ENCODE peak calls at places on chromosomes 4 and X, in seven cellular contexts. V is GM12892, W is SK-N-SH, Q is GM12878, Z is H1, P is HepG2, I is K562. L is an unnamed sample.

GRCh38 chr4:64068096-64068495 is 341.2 kb downstream of the TECRL start:
- DNase-seq in Q (no peak), Z (no peak), W (no peak), I (no peak), P (no peak), V (no peak), L (no peak)

GRCh38 chr4:77203380-77204197 is 46.6 kb downstream of the CCNG2 start:
- DNase-seq in W (peak), I (peak), V (peak), P (peak), Q (peak), Z (peak), L (peak)

GRCh38 chrX:118459494-118459893 is 36.1 kb upstream of the DOCK11 start:
- DNase-seq in P (peak), Z (no peak), I (peak), Q (peak), W (peak), V (peak), L (peak)

GRCh38 chrX:153459976-153460375 is 10.4 kb downstream of the HAUS7 start:
- DNase-seq in V (no peak), W (no peak), P (peak), Q (no peak), I (no peak), Z (no peak), L (no peak)

GRCh38 chr4:46442963-46443362 is 53.0 kb upstream of the GABRA2 start:
- DNase-seq in I (no peak), Q (no peak), W (no peak), P (no peak), Z (no peak), V (no peak), L (no peak)

GRCh38 chrX:150623583-150623982 is 55.2 kb downstream of the MTM1 start:
- DNase-seq in Q (no peak), P (no peak), I (no peak), W (no peak), Z (no peak), V (no peak), L (no peak)

GRCh38 chrX:107845625-107846024 is 20.0 kb downstream of the MID2 start:
- DNase-seq in V (no peak), Q (no peak), W (no peak), I (no peak), Z (no peak), P (no peak), L (no peak)

GRCh38 chrX:153494541-153495361 is at the start of gene BGN:
- DNase-seq in Q (no peak), Z (peak), P (peak), W (peak), I (peak), V (no peak), L (no peak)

GRCh38 chr4:15920723-15921591 is 17.6 kb downstream of the FGFBP1 start:
- DNase-seq in P (no peak), Z (no peak), I (no peak), V (no peak), Q (no peak), W (no peak), L (no peak)

GRCh38 chr4:112975567-112976355 is 73.7 kb upstream of the ANK2 start:
- DNase-seq in Z (no peak), Q (no peak), I (no peak), W (no peak), V (no peak), P (no peak), L (no peak)

GRCh38 chr4:112970903-112971302 is 78.5 kb upstream of the ANK2 start:
- DNase-seq in I (no peak), P (no peak), W (no peak), Q (no peak), Z (no peak), V (no peak), L (no peak)

GRCh38 chr4:112978691-112979472 is 70.6 kb upstream of the ANK2 start:
- DNase-seq in Q (no peak), I (no peak), Z (no peak), W (no peak), V (no peak), P (no peak), L (no peak)

GRCh38 chr4:112968456-112969159 is 80.8 kb upstream of the ANK2 start:
- DNase-seq in I (no peak), W (no peak), Z (no peak), Q (no peak), V (no peak), P (no peak), L (no peak)

GRCh38 chr4:112973897-112974296 is 75.6 kb upstream of the ANK2 start:
- DNase-seq in W (peak), I (no peak), V (no peak), Z (no peak), Q (no peak), P (no peak), L (no peak)
- TF ChIP-seq TAF1 in W (no peak), I (no peak), V (no peak), Z (no peak), Q (no peak), P (no peak), L (no peak)

GRCh38 chr4:20028694-20029093 is 223.0 kb upstream of the SLIT2 start:
- DNase-seq in Z (no peak), I (no peak), P (no peak), W (no peak), Q (no peak), V (no peak), L (no peak)
- TF ChIP-seq TAF1 in Z (no peak), I (no peak), P (no peak), W (no peak), Q (no peak), V (no peak), L (no peak)

DNA sequence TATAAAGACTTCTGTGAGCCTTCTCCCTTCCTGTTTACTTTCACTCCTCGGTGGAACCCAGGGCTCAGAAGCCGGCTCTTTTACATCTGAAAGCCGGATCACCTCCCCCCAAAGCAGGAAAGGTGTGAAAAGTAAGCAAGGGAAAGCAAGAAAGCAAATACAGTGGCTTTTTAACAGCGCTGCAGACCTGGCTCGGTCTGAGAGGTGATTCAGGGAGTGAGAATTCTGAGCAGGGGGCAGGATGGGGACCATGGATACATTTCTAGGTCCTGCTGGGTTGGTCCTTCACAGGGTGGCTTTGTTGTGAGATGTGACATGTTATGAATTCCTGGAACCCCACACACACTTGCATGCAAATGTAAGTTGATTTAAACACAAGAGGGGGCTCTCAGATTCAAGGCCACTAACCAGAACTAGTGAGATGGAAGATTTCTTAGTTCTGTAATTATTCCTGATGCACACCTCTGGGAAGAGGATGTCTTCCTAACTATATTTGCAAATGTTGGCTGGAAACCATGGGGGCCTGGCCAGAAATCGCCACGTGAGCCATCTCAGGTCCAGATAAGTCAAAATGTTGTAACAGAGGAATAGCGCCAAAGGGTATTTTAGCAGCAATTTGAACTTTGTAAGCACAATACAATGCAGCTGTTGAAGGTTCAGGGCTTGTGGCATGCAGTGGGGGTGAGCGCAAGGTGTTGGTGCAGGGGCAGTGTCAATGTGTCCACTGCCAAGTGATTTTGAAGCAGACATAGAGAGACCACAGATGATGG is 670.1 kb upstream of the LCORL start:
- DNase-seq in W (no peak), I (no peak), Z (peak), P (peak), V (no peak), Q (no peak), L (no peak)
- TF ChIP-seq TAF1 in W (no peak), I (no peak), Z (no peak), P (no peak), V (no peak), Q (no peak), L (no peak)

GRCh38 chrX:47144626-47145407 is at the start of the genes NDUFB11 and RBM10:
- DNase-seq in P (peak), V (peak), Z (peak), I (peak), W (peak), Q (peak), L (peak)

GRCh38 chrX:47143894-47144625 is 442 bp downstream of the NDUFB11 start:
- DNase-seq in P (no peak), Z (no peak), Q (peak), W (peak), I (peak), V (no peak), L (no peak)

GRCh38 chrX:47146936-47147859 is 2.2 kb downstream of the RBM10 start:
- DNase-seq in I (no peak), P (no peak), W (no peak), Q (no peak), V (no peak), Z (no peak), L (no peak)

GRCh38 chrX:47145408-47146120 is 543 bp downstream of the RBM10 start:
- DNase-seq in Z (no peak), V (peak), Q (no peak), I (peak), W (peak), P (no peak), L (no peak)

DNA sequence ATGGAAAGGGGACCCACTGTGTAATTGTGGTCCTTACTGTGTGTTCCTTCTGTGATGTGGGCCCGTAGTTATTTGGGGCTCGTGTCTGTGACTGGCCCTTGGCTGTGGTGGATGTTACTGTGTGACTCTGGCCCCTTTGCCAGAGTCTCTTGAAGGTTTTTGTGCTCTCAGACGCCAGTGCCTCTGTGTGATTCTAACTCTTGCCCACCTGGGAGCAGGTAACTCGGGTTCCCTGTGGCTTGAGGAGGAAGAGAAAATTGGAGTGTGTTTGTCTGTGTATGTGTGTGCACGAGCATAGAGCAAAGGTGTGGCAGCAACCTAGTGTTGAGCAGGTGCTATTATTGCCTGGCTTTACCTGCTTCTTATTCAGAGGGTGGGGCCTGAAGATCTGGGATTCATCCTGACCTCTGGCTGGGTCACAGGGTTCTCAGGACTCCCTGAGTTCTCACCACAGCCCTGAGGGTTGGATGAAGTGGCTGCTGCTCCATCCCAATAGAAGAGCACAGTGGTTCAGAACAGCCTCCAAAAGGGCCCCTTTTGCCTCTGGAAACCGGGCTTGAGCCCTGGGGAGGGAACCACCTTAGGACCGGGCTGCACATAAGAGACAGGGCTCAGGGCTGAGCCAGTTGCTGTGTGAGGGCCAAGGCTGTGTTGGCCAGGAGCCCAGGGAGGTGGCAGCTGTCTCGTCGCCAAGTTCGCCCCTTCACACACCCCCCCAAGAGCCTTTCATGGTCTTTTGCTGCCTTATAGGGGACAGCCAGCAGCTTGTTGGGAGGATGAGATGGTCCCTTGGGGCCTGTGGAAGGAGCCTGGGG is 1.3 kb downstream of the RBM10 start:
- DNase-seq in P (no peak), Z (no peak), V (no peak), I (no peak), W (no peak), Q (no peak), L (no peak)
- TF ChIP-seq TAF1 in P (no peak), Z (no peak), V (no peak), I (no peak), W (no peak), Q (no peak), L (no peak)

GRCh38 chr4:97432551-97432950 is 710.7 kb downstream of the STPG2 start:
- DNase-seq in Q (no peak), P (no peak), V (no peak), W (no peak), I (no peak), Z (no peak), L (no peak)
- TF ChIP-seq TAF1 in Q (no peak), P (no peak), V (no peak), W (no peak), I (no peak), Z (no peak), L (no peak)

GRCh38 chr4:140736669-140737343 is 19.4 kb downstream of the TBC1D9 start:
- DNase-seq in Q (no peak), W (peak), V (no peak), P (no peak), Z (no peak), I (no peak), L (no peak)
- TF ChIP-seq TAF1 in Q (no peak), W (no peak), V (no peak), P (no peak), Z (no peak), I (no peak), L (no peak)

GRCh38 chrX:133677123-133678063 is 262.1 kb upstream of the GPC4 start:
- DNase-seq in W (no peak), Z (no peak), P (no peak), V (no peak), I (no peak), Q (no peak), L (no peak)

GRCh38 chrX:133681416-133681815 is 266.1 kb upstream of the GPC4 start:
- DNase-seq in Q (no peak), V (no peak), I (no peak), W (no peak), Z (no peak), P (no peak), L (no peak)

GRCh38 chrX:133676344-133677122 is 261.2 kb upstream of the GPC4 start:
- DNase-seq in P (peak), Q (no peak), V (no peak), W (no peak), I (no peak), Z (no peak), L (no peak)

GRCh38 chrX:133685806-133686205 is 270.5 kb upstream of the GPC4 start:
- DNase-seq in P (no peak), W (peak), Z (no peak), V (no peak), I (no peak), Q (no peak), L (no peak)

GRCh38 chrX:133681897-133682296 is 266.6 kb upstream of the GPC4 start:
- DNase-seq in P (no peak), W (no peak), V (no peak), Q (no peak), I (no peak), Z (no peak), L (no peak)
- TF ChIP-seq TAF1 in P (no peak), W (no peak), V (no peak), Q (no peak), I (no peak), Z (no peak), L (no peak)

GRCh38 chr4:31617667-31618066 is 897.5 kb downstream of the PCDH7 start:
- DNase-seq in W (no peak), I (no peak), Z (no peak), V (no peak), P (no peak), Q (no peak), L (no peak)

GRCh38 chr4:31613946-31614623 is 893.9 kb downstream of the PCDH7 start:
- DNase-seq in P (no peak), V (no peak), Z (no peak), Q (no peak), W (no peak), I (no peak), L (no peak)
- TF ChIP-seq TAF1 in P (no peak), V (no peak), Z (no peak), Q (no peak), W (no peak), I (no peak), L (no peak)

DNA sequence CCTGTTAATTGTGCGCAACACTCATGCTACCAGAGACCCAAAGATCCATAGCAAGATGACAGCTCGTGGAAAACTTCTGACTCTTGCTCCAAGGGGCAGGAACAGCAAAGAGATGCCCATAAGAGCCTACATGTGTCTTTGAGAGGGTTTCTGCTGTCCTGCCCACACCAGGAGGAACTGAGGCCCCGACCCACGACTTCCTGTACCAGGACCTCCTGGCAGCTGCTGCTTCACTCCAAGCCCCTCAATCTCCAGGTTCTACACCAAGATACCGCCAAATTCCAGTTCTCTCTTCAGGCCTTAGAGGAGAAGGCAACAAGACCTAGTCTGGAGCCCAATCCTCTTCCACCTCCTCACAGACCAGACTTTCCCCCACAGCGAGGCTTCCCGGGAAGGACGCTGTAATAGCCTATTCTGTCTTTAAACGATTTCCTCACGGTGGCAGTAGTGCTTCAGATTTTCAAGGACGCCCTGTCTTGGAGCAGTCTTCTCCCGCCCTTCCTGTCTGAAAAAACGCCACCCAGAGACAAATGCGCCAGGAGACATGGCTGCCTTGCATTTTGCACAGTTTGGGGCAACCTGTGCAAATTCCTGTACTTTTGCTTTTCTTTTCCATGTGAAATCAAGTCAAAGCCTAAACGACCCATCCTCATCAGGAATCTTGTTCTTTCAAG is 230.2 kb upstream of the STK26 start:
- DNase-seq in Q (peak), V (no peak), I (no peak), Z (no peak), P (no peak), W (peak), L (no peak)
- TF ChIP-seq TAF1 in Q (peak), V (peak), I (no peak), Z (no peak), P (no peak), W (no peak), L (no peak)

DNA sequence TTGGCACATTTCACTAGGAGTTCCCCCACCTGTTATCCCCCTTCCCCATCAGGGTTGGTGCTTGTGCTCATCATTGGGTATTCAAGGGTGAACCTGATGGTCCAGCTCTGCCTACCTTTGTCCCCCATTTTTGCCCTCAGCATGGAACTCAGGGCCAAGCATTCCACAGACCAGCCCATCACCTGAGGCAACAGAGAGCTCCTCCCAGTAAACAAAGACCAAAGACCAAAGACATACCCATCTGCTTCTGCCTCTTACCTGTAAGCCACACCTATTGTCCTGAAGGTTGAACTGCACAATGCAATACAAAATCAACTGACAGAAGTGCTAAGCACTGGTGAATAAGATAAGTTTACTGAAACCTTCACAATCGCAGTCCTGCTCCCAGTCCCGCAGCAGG is 237.5 kb downstream of the PAPSS1 start:
- DNase-seq in W (no peak), Q (no peak), V (no peak), P (no peak), Z (no peak), I (no peak), L (no peak)
- TF ChIP-seq TAF1 in W (no peak), Q (no peak), V (no peak), P (no peak), Z (no peak), I (no peak), L (no peak)